ENCODE peak calls at places on chromosomes 11 and 22, in four cellular contexts. D is sciatic nerve, F is neural crest cell, M is spleen. A is an unnamed sample.

GRCh38 chr22:40147388-40148176 is 30.1 kb upstream of the TNRC6B start:
- DNase-seq in D (no peak), F (no peak), M (no peak), A (no peak)

GRCh38 chr11:63985812-63986155 is 454 bp upstream of the OTUB1 start:
- DNase-seq in M (peak), F (no peak), D (no peak), A (no peak)

GRCh38 chr11:44626645-44627044 is 61.2 kb downstream of the CD82 start:
- DNase-seq in D (no peak), F (no peak), M (no peak), A (no peak)

GRCh38 chr11:57307666-57308270 is 17.0 kb downstream of the TNKS1BP1 start:
- DNase-seq in D (no peak), F (no peak), M (no peak), A (no peak)

GRCh38 chr11:2139118-2139490 is at the start of gene IGF2:
- DNase-seq in F (no peak), D (no peak), M (no peak), A (no peak)

GRCh38 chr22:22746963-22747933 is 102.8 kb downstream of the GGTLC2 start:
- DNase-seq in F (no peak), D (no peak), M (no peak), A (peak)

GRCh38 chr11:60183595-60184201 is 815 bp upstream of the MS4A6A start:
- DNase-seq in F (no peak), M (no peak), D (no peak), A (no peak)

GRCh38 chr11:393219-394033 is 583 bp upstream of the PKP3 start:
- DNase-seq in D (no peak), M (no peak), F (no peak), A (no peak)

GRCh38 chr11:121654506-121655480 is 202.0 kb upstream of the SORL1-AS1 start:
- DNase-seq in M (no peak), D (no peak), F (no peak), A (no peak)

GRCh38 chr11:108592591-108593213 is 866 bp downstream of the EXPH5 start:
- DNase-seq in M (peak), D (peak), F (peak), A (peak)

GRCh38 chr11:61163714-61164609 is 2.7 kb upstream of the VPS37C start:
- DNase-seq in D (peak), F (no peak), M (no peak), A (no peak)

GRCh38 chr22:37126882-37127281 is 17.4 kb upstream of the TMPRSS6 start:
- DNase-seq in D (no peak), F (no peak), M (no peak), A (no peak)

GRCh38 chr11:76152086-76152658 is 54.1 kb downstream of the WNT11 start:
- DNase-seq in F (peak), D (peak), M (peak), A (no peak)

GRCh38 chr22:31223786-31224191 is 11.7 kb downstream of the LIMK2 start:
- DNase-seq in M (no peak), D (no peak), F (no peak), A (no peak)

GRCh38 chr11:40130427-40130826 is 1329.0 kb downstream of the LRRC4C start:
- DNase-seq in D (no peak), F (no peak), M (no peak), A (no peak)

GRCh38 chr22:50144005-50144614 is 26.4 kb upstream of the PANX2 start:
- DNase-seq in F (no peak), M (no peak), D (no peak), A (no peak)

GRCh38 chr11:117189941-117190544 is 9.1 kb upstream of the TAGLN start:
- DNase-seq in D (peak), M (peak), F (no peak), A (no peak)

GRCh38 chr11:16989554-16989953 is 24.7 kb downstream of the PLEKHA7 start:
- DNase-seq in F (no peak), D (no peak), M (no peak), A (no peak)

GRCh38 chr11:28243596-28243995 is 135.4 kb downstream of the METTL15 start:
- DNase-seq in M (no peak), F (no peak), D (no peak), A (no peak)

GRCh38 chr11:12287009-12287373 is 90.4 kb upstream of the PARVA start:
- DNase-seq in M (no peak), F (no peak), D (no peak), A (no peak)

GRCh38 chr11:131455843-131456704 is 85.7 kb downstream of the NTM start:
- DNase-seq in D (no peak), M (no peak), F (no peak), A (no peak)

GRCh38 chr11:58222730-58223129 is 6.0 kb downstream of the OR10Q1 start:
- DNase-seq in M (no peak), F (no peak), D (no peak), A (no peak)

GRCh38 chr11:73175551-73176144 is 33.5 kb upstream of the FCHSD2 start:
- DNase-seq in F (no peak), M (peak), D (no peak), A (no peak)

A was measured in NCI-H524.